ENCODE peak calls at places on chromosomes 1 and 21, in five cellular contexts. D is HAP-1, W is K562, Y is heart right ventricle, J is DND-41. L is an unnamed sample. For H3K4me1, the result is how much of the 10 kb centered on the place peaks cover.

GRCh38 chr1:185811062-185811709 is 77.0 kb downstream of the HMCN1 start:
- DNase-seq in D (no peak), W (no peak), Y (no peak), J (no peak), L (no peak)

GRCh38 chr1:41274827-41275519 is 32.9 kb upstream of the SCMH1 start:
- DNase-seq in D (no peak), W (no peak), Y (no peak), J (no peak), L (no peak)

GRCh38 chr1:15849775-15850449 is 2.4 kb downstream of the SPEN start:
- DNase-seq in D (peak), W (peak), Y (no peak), J (peak), L (peak)

GRCh38 chr1:65467536-65467935 is 47.1 kb downstream of the LEPR start:
- DNase-seq in D (peak), W (peak), Y (no peak), J (no peak), L (no peak)

GRCh38 chr1:206895837-206896242 is 1.4 kb upstream of the IL24 start:
- DNase-seq in D (no peak), W (no peak), Y (no peak), J (no peak), L (no peak)

GRCh38 chr1:178606839-178607238 is 93.9 kb downstream of the TEX35 start:
- DNase-seq in D (no peak), W (no peak), Y (no peak), J (no peak), L (no peak)

GRCh38 chr1:151776665-151777062 is 13.4 kb upstream of the MRPL9 start:
- DNase-seq in D (no peak), W (no peak), Y (no peak), J (no peak), L (no peak)

GRCh38 chr1:147613506-147613905 is 56.8 kb downstream of the ACP6 start:
- DNase-seq in D (no peak), W (no peak), Y (no peak), J (no peak), L (peak)

GRCh38 chr21:46125846-46126301 is 28.0 kb downstream of the COL6A2 start:
- DNase-seq in D (no peak), W (no peak), Y (peak), J (no peak), L (no peak)

GRCh38 chr1:37732111-37732780 is 32.7 kb downstream of the EPHA10 start:
- DNase-seq in D (no peak), W (no peak), Y (no peak), J (no peak), L (no peak)

GRCh38 chr1:903305-903704 is 20.4 kb upstream of the SAMD11 start:
- DNase-seq in D (no peak), W (peak), Y (no peak), J (no peak), L (no peak)

GRCh38 chr1:218463194-218464156 is 118.3 kb downstream of the TGFB2 start:
- DNase-seq in D (no peak), W (no peak), Y (peak), J (no peak), L (no peak)

GRCh38 chr1:10338047-10338446 is 60.8 kb upstream of the PGD start:
- DNase-seq in D (peak), W (peak), Y (peak), J (peak), L (peak)

GRCh38 chr1:192766009-192766625 is 42.7 kb upstream of the RGS2 start:
- DNase-seq in D (peak), W (no peak), Y (no peak), J (no peak), L (no peak)

GRCh38 chr1:180863158-180863775 is 49.4 kb upstream of the KIAA1614 start:
- DNase-seq in D (peak), W (peak), Y (no peak), J (peak), L (peak)

GRCh38 chr1:202752799-202753198 is 42.5 kb upstream of the SYT2 start:
- DNase-seq in D (no peak), W (no peak), Y (no peak), J (no peak), L (no peak)

GRCh38 chr1:224502459-224503160 is 68.0 kb upstream of the WDR26 start:
- DNase-seq in D (peak), W (peak), Y (peak), J (peak), L (no peak)

GRCh38 chr1:94117250-94117851 is 3.6 kb downstream of the ABCA4 start:
- DNase-seq in D (no peak), W (no peak), Y (no peak), J (no peak), L (no peak)

GRCh38 chr1:14975119-14975518 is 178.4 kb upstream of the TMEM51 start:
- DNase-seq in D (no peak), W (no peak), Y (no peak), J (no peak), L (no peak)

GRCh38 chr1:207463021-207463420 is 8.9 kb downstream of the CR2 start:
- DNase-seq in D (no peak), W (no peak), Y (no peak), J (no peak), L (no peak)

GRCh38 chr1:94281361-94282142 is 44.2 kb upstream of the ARHGAP29 start:
- DNase-seq in D (no peak), W (no peak), Y (no peak), J (no peak), L (peak)

GRCh38 chr1:172658871-172659453 is at the start of gene FASLG:
- DNase-seq in D (no peak), W (no peak), Y (no peak), J (no peak), L (no peak)

GRCh38 chr21:29299046-29299905 is 554 bp downstream of the BACH1 start:
- DNase-seq in D (no peak), W (peak), Y (peak), J (peak), L (peak)

GRCh38 chr21:29298348-29299045 is at the start of gene BACH1:
- DNase-seq in D (peak), W (peak), Y (peak), J (peak), L (peak)

GRCh38 chr21:29296452-29296851 is 2.3 kb upstream of the BACH1 start:
- DNase-seq in D (no peak), W (no peak), Y (no peak), J (no peak), L (no peak)

GRCh38 chr21:29299906-29300546 is 1.3 kb downstream of the BACH1 start:
- DNase-seq in D (peak), W (peak), Y (peak), J (peak), L (peak)

DNA sequence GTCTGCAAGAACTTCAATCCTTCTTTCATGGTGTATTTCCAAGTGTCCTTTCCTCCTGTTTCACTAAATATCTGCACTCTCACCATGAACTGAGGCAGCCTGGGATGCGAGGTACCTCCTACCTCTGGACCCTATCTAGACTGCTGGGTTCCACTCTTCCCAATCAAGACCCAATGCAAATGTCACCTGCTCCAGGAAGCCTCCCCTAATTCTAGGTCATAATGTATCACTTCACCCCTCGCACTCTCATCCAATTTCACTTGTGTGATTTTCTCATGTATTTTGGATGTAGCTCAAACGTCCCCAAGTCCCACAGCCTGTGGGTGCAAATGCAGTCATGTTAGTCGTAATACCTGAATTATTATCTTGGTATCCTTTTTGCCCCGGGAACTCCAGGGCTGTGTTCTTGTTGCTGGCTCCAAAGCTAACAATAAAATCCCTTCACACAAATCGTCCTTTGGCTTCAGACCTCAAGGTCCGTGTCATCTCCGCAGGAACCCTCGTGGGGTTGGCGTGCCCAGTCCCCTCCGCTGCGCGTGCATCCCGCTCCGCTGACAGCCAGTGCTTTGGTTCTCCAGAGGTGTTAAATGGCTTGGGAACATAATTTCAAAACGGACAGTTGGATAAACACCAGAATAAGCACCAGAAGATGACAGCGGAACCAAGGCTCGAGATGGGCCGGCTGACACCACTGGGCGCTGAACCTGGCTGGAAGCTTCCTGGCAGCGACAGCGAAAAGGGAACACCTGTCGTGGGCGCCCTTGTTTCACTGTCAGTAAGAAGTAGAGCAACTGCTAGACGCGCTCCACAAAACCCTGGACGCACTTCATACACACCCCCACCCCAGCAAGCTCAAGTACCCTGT is 1.0 kb upstream of the BACH1 start:
- DNase-seq in D (no peak), W (no peak), Y (no peak), J (no peak), L (no peak)
- H3K4me1 ChIP-seq in D (under half), W (under half), Y (under half), J (half or more), L (under half)

GRCh38 chr21:15005391-15005790 is 59.4 kb downstream of the NRIP1 start:
- DNase-seq in D (peak), W (no peak), Y (no peak), J (peak), L (no peak)

GRCh38 chr21:15004721-15005370 is 60.0 kb downstream of the NRIP1 start:
- DNase-seq in D (no peak), W (no peak), Y (no peak), J (no peak), L (no peak)

GRCh38 chr21:15001113-15001512 is 63.7 kb downstream of the NRIP1 start:
- DNase-seq in D (no peak), W (no peak), Y (no peak), J (no peak), L (no peak)

GRCh38 chr21:15001773-15002647 is 62.8 kb downstream of the NRIP1 start:
- DNase-seq in D (no peak), W (no peak), Y (no peak), J (no peak), L (no peak)

GRCh38 chr21:15003463-15004135 is 61.2 kb downstream of the NRIP1 start:
- DNase-seq in D (peak), W (no peak), Y (no peak), J (no peak), L (no peak)
- H3K4me1 ChIP-seq in D (under half), W (under half), Y (under half), J (under half), L (under half)

DNA sequence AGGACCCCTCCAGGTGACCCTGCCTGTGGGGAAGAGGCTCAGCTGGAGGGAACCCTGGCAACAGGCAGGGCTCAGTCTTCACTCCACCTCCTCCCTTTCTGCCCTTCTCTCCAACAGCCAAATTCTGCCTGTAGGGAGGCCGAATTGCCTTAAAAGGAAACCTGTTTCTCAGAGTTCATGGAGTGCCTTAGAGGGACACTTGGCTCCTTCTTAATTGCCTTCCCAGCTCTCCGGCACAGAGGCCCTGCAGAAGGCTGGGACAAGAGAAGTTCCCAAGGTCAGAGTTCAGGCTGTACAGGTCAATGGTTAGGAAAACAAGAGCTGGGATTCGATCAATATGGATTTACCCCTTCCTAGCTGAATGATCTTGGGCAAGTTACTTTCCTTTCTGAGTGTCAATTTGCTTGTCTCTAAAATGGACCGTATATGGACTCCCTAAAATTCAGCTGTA is 6.2 kb downstream of the CSRP1 start:
- DNase-seq in D (no peak), W (no peak), Y (peak), J (no peak), L (no peak)
- H3K4me1 ChIP-seq in D (under half), W (under half), Y (half or more), J (under half), L (under half)

DNA sequence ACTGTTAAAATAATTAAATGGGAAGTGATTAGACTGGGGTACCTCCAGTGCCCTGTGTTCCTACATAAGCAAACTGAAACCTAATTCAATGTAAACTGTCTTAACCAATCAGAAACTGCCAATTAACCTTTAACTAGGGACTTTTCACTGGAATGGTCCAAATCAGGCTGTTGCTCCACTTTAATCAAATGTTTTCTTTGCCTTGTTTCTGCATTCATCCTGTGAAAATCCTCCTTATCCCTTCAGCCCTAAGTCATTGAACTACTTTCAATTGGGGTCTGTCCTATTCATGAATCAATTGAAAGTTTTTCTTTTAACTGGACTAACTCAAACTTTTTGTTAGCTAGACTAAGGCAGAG is 5.1 kb upstream of the FUBP1 start:
- DNase-seq in D (no peak), W (no peak), Y (no peak), J (no peak), L (no peak)
- H3K4me1 ChIP-seq in D (under half), W (under half), Y (half or more), J (under half), L (under half)

GRCh38 chr1:27145934-27146354 is 9.0 kb downstream of the SLC9A1 start:
- DNase-seq in D (no peak), W (peak), Y (no peak), J (no peak), L (peak)

GRCh38 chr1:27148591-27148990 is 6.3 kb downstream of the SLC9A1 start:
- DNase-seq in D (no peak), W (no peak), Y (no peak), J (no peak), L (no peak)

GRCh38 chr1:27149084-27149483 is 5.8 kb downstream of the SLC9A1 start:
- DNase-seq in D (no peak), W (no peak), Y (no peak), J (no peak), L (peak)

GRCh38 chr1:27149714-27150113 is 5.2 kb downstream of the SLC9A1 start:
- DNase-seq in D (no peak), W (no peak), Y (no peak), J (no peak), L (no peak)

GRCh38 chr1:27147842-27148518 is 6.9 kb downstream of the SLC9A1 start:
- DNase-seq in D (no peak), W (no peak), Y (no peak), J (no peak), L (no peak)
- H3K4me1 ChIP-seq in D (under half), W (under half), Y (half or more), J (under half), L (under half)

DNA sequence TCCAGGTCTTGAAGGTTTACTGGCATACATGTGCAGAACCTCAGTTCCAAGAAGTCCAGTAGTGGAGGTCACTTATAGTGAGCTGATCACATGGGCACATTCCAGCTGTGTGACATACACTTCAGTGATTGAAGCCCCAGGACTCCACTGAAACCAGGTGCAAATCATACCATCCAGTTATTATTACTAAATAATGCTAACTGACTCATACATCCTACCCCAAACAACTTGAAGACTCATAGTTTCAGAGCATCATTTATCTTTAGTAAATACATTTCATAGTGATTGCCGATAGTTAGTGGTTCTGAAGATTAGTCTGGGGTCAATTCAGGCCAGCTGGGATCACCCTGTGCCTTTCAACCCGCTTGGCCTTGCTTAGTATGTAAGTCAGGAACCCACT is 137.9 kb upstream of the UBE2U start:
- DNase-seq in D (no peak), W (no peak), Y (no peak), J (no peak), L (no peak)
- H3K4me1 ChIP-seq in D (under half), W (under half), Y (under half), J (under half), L (under half)

GRCh38 chr1:208888376-208888775 is 644.2 kb upstream of the PLXNA2 start:
- DNase-seq in D (no peak), W (no peak), Y (no peak), J (no peak), L (no peak)
- H3K4me1 ChIP-seq in D (under half), W (under half), Y (under half), J (under half), L (under half)

DNA sequence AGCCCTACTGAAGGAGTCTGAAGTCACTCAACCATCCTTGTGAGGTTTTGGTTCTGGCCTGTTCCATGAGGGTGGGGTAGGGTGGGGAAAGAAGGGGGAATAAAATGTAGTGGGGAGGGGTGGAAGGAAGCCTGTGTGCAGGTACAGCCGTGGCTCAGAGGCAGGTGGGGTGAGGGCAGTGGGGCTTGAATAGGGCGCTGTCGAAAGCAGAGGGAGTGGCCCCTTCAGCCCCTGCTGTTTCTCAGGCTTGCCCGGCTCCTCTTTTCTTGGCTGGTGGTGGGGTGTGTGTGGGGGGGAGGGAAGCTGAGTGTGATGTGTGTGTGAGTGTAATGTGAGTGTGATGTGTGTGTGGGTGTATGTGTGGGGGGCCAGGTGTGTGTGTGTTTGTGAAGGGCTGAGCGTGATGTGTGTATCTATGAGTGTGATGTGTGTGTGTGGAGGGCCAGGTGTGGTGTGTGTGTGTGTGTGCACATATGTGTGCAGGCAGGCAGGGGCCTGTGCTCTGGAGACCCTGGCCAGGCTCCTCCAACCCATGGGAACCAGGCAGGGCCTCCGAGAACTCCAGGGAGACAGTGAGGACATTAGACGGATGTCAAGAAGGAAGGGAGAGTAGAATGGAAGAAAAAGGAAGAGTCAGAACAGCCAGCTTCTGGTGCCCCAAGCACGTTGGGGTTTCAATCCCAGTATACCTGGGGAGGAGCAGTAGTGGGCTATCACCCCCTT is 9.0 kb downstream of the SOX13 start:
- DNase-seq in D (no peak), W (no peak), Y (no peak), J (no peak), L (no peak)
- H3K4me1 ChIP-seq in D (under half), W (under half), Y (half or more), J (under half), L (under half)

GRCh38 chr1:43551396-43551888 is 20.8 kb downstream of the PTPRF start:
- DNase-seq in D (no peak), W (no peak), Y (no peak), J (no peak), L (no peak)
- H3K4me1 ChIP-seq in D (under half), W (under half), Y (under half), J (under half), L (under half)

DNA sequence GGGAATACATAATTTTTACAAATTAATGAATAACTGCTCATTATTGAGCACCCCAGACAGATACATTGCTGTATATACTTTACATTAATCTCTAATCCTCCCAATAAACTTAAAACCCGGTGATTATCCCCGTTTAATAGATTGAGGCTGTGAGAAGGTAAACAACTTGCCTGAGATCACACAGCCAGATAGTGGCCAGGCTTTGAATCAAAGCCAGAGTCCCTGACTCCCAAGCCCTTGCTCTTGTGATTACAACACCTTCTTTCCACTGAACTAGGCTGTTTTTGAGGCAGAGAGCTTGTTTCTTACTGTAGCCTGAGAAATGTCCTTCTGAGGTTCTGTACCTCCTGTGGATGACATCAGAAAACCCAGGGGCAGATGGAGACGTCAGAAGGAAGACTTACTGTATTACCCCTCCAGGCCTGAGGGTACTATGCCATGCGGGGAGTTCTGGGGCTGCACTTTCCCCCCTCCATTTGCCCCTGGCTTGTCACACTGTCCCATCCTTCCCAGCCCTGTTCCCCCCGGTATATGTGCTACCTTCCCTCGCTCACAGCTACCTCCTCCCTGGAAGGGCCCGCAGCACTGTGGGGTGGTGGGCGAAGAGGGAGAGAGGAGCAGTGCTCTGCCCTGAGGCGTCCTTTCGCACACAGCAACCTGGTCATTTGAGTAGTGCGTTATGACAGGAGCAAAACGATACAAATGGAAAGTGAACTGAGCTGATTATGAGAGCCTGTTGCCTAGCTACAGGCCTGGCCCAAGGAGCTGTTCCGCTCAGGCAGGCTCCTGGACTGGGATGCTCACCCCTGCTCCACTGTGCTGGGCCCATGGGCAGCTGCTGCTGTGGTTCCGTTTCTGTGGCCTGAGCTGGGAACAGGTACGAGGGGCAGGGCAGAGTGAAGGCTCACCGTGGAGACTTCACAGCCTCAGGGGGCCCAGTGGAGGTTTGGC is 4.6 kb downstream of the KCNC4 start:
- DNase-seq in D (no peak), W (no peak), Y (no peak), J (no peak), L (peak)
- H3K4me1 ChIP-seq in D (under half), W (under half), Y (half or more), J (half or more), L (under half)